ENCODE peak calls at places on chromosomes 12 and 14, in eight cellular contexts. One of them, this sample, is unnamed.

GRCh38 chr12:51884676-51885229 is 3.1 kb upstream of the ANKRD33 start:
- DNase-seq in NCI-H1417 treated with DMSO at 0.1 percent for 48 hours: no peak
- DNase-seq in stimulated activated effector memory CD8-positive, alpha-beta T cell treated with anti-CD3 and anti-CD28 coated beads, Interleukin-12 subunit alpha, Interleukin-12 subunit beta, amount 100 ng/mL, for 72 hours: no peak
- DNase-seq in B cell: no peak
- DNase-seq in occipital lobe: no peak
- DNase-seq in stimulated activated CD8-positive, alpha-beta memory T cell treated with anti-CD3 and anti-CD28 coated beads, Interleukin-4, amount 100 ng/mL, for 24 hours: no peak
- DNase-seq in effector CD4-positive, alpha-beta T cell: no peak
- DNase-seq in SW 1271: no peak
- DNase-seq in this sample: no peak

GRCh38 chr12:29566441-29566840 is 69.0 kb upstream of the OVCH1 start:
- DNase-seq in NCI-H1417 treated with DMSO at 0.1 percent for 48 hours: no peak
- DNase-seq in stimulated activated CD8-positive, alpha-beta memory T cell treated with anti-CD3 and anti-CD28 coated beads, Interleukin-4, amount 100 ng/mL, for 24 hours: no peak
- DNase-seq in stimulated activated effector memory CD8-positive, alpha-beta T cell treated with anti-CD3 and anti-CD28 coated beads, Interleukin-12 subunit alpha, Interleukin-12 subunit beta, amount 100 ng/mL, for 72 hours: no peak
- DNase-seq in effector CD4-positive, alpha-beta T cell: no peak
- DNase-seq in SW 1271: no peak
- DNase-seq in B cell: no peak
- DNase-seq in occipital lobe: no peak
- DNase-seq in this sample: no peak

GRCh38 chr12:16524378-16524777 is 81.6 kb downstream of the LMO3 start:
- DNase-seq in NCI-H1417 treated with DMSO at 0.1 percent for 48 hours: no peak
- DNase-seq in effector CD4-positive, alpha-beta T cell: no peak
- DNase-seq in occipital lobe: no peak
- DNase-seq in stimulated activated effector memory CD8-positive, alpha-beta T cell treated with anti-CD3 and anti-CD28 coated beads, Interleukin-12 subunit alpha, Interleukin-12 subunit beta, amount 100 ng/mL, for 72 hours: no peak
- DNase-seq in stimulated activated CD8-positive, alpha-beta memory T cell treated with anti-CD3 and anti-CD28 coated beads, Interleukin-4, amount 100 ng/mL, for 24 hours: no peak
- DNase-seq in B cell: no peak
- DNase-seq in SW 1271: no peak
- DNase-seq in this sample: no peak

GRCh38 chr14:65787461-65787860 is 374.9 kb downstream of the FUT8 start:
- DNase-seq in NCI-H1417 treated with DMSO at 0.1 percent for 48 hours: no peak
- DNase-seq in effector CD4-positive, alpha-beta T cell: no peak
- DNase-seq in stimulated activated effector memory CD8-positive, alpha-beta T cell treated with anti-CD3 and anti-CD28 coated beads, Interleukin-12 subunit alpha, Interleukin-12 subunit beta, amount 100 ng/mL, for 72 hours: no peak
- DNase-seq in stimulated activated CD8-positive, alpha-beta memory T cell treated with anti-CD3 and anti-CD28 coated beads, Interleukin-4, amount 100 ng/mL, for 24 hours: no peak
- DNase-seq in B cell: no peak
- DNase-seq in occipital lobe: no peak
- DNase-seq in SW 1271: no peak
- DNase-seq in this sample: no peak

GRCh38 chr12:82366182-82366581 is 7.9 kb downstream of the METTL25 start:
- DNase-seq in NCI-H1417 treated with DMSO at 0.1 percent for 48 hours: no peak
- DNase-seq in B cell: no peak
- DNase-seq in stimulated activated effector memory CD8-positive, alpha-beta T cell treated with anti-CD3 and anti-CD28 coated beads, Interleukin-12 subunit alpha, Interleukin-12 subunit beta, amount 100 ng/mL, for 72 hours: no peak
- DNase-seq in effector CD4-positive, alpha-beta T cell: no peak
- DNase-seq in occipital lobe: no peak
- DNase-seq in SW 1271: no peak
- DNase-seq in stimulated activated CD8-positive, alpha-beta memory T cell treated with anti-CD3 and anti-CD28 coated beads, Interleukin-4, amount 100 ng/mL, for 24 hours: no peak
- DNase-seq in this sample: no peak

GRCh38 chr12:38162708-38163441 is 153.7 kb upstream of the ALG10B start:
- DNase-seq in stimulated activated CD8-positive, alpha-beta memory T cell treated with anti-CD3 and anti-CD28 coated beads, Interleukin-4, amount 100 ng/mL, for 24 hours: no peak
- DNase-seq in stimulated activated effector memory CD8-positive, alpha-beta T cell treated with anti-CD3 and anti-CD28 coated beads, Interleukin-12 subunit alpha, Interleukin-12 subunit beta, amount 100 ng/mL, for 72 hours: no peak
- DNase-seq in B cell: no peak
- DNase-seq in SW 1271: no peak
- DNase-seq in NCI-H1417 treated with DMSO at 0.1 percent for 48 hours: no peak
- DNase-seq in effector CD4-positive, alpha-beta T cell: no peak
- DNase-seq in occipital lobe: no peak
- DNase-seq in this sample: no peak

GRCh38 chr14:71327691-71328090 is 420.4 kb downstream of the PCNX1 start:
- DNase-seq in NCI-H1417 treated with DMSO at 0.1 percent for 48 hours: no peak
- DNase-seq in stimulated activated CD8-positive, alpha-beta memory T cell treated with anti-CD3 and anti-CD28 coated beads, Interleukin-4, amount 100 ng/mL, for 24 hours: no peak
- DNase-seq in SW 1271: no peak
- DNase-seq in stimulated activated effector memory CD8-positive, alpha-beta T cell treated with anti-CD3 and anti-CD28 coated beads, Interleukin-12 subunit alpha, Interleukin-12 subunit beta, amount 100 ng/mL, for 72 hours: no peak
- DNase-seq in effector CD4-positive, alpha-beta T cell: no peak
- DNase-seq in occipital lobe: no peak
- DNase-seq in B cell: no peak
- DNase-seq in this sample: no peak

GRCh38 chr12:98990648-98991047 is 345.6 kb downstream of the APAF1 start:
- DNase-seq in NCI-H1417 treated with DMSO at 0.1 percent for 48 hours: no peak
- DNase-seq in stimulated activated effector memory CD8-positive, alpha-beta T cell treated with anti-CD3 and anti-CD28 coated beads, Interleukin-12 subunit alpha, Interleukin-12 subunit beta, amount 100 ng/mL, for 72 hours: no peak
- DNase-seq in B cell: no peak
- DNase-seq in effector CD4-positive, alpha-beta T cell: no peak
- DNase-seq in occipital lobe: no peak
- DNase-seq in SW 1271: no peak
- DNase-seq in stimulated activated CD8-positive, alpha-beta memory T cell treated with anti-CD3 and anti-CD28 coated beads, Interleukin-4, amount 100 ng/mL, for 24 hours: no peak
- DNase-seq in this sample: no peak

GRCh38 chr14:75476274-75476995 is 45.8 kb upstream of the BATF start:
- DNase-seq in SW 1271: no peak
- DNase-seq in B cell: peak
- DNase-seq in occipital lobe: no peak
- DNase-seq in stimulated activated effector memory CD8-positive, alpha-beta T cell treated with anti-CD3 and anti-CD28 coated beads, Interleukin-12 subunit alpha, Interleukin-12 subunit beta, amount 100 ng/mL, for 72 hours: no peak
- DNase-seq in effector CD4-positive, alpha-beta T cell: no peak
- DNase-seq in stimulated activated CD8-positive, alpha-beta memory T cell treated with anti-CD3 and anti-CD28 coated beads, Interleukin-4, amount 100 ng/mL, for 24 hours: no peak
- DNase-seq in NCI-H1417 treated with DMSO at 0.1 percent for 48 hours: peak
- DNase-seq in this sample: no peak

GRCh38 chr12:125070117-125070516 is 4.9 kb downstream of the AACS start:
- DNase-seq in B cell: no peak
- DNase-seq in occipital lobe: no peak
- DNase-seq in NCI-H1417 treated with DMSO at 0.1 percent for 48 hours: no peak
- DNase-seq in stimulated activated effector memory CD8-positive, alpha-beta T cell treated with anti-CD3 and anti-CD28 coated beads, Interleukin-12 subunit alpha, Interleukin-12 subunit beta, amount 100 ng/mL, for 72 hours: no peak
- DNase-seq in effector CD4-positive, alpha-beta T cell: no peak
- DNase-seq in SW 1271: no peak
- DNase-seq in stimulated activated CD8-positive, alpha-beta memory T cell treated with anti-CD3 and anti-CD28 coated beads, Interleukin-4, amount 100 ng/mL, for 24 hours: no peak
- DNase-seq in this sample: no peak

GRCh38 chr14:61472025-61472672 is 150.8 kb downstream of the PRKCH start:
- DNase-seq in occipital lobe: no peak
- DNase-seq in effector CD4-positive, alpha-beta T cell: peak
- DNase-seq in stimulated activated CD8-positive, alpha-beta memory T cell treated with anti-CD3 and anti-CD28 coated beads, Interleukin-4, amount 100 ng/mL, for 24 hours: no peak
- DNase-seq in B cell: no peak
- DNase-seq in NCI-H1417 treated with DMSO at 0.1 percent for 48 hours: no peak
- DNase-seq in stimulated activated effector memory CD8-positive, alpha-beta T cell treated with anti-CD3 and anti-CD28 coated beads, Interleukin-12 subunit alpha, Interleukin-12 subunit beta, amount 100 ng/mL, for 72 hours: no peak
- DNase-seq in SW 1271: peak
- DNase-seq in this sample: no peak

GRCh38 chr12:71019282-71019831 is 98.8 kb upstream of the PTPRR start:
- DNase-seq in NCI-H1417 treated with DMSO at 0.1 percent for 48 hours: no peak
- DNase-seq in effector CD4-positive, alpha-beta T cell: no peak
- DNase-seq in occipital lobe: no peak
- DNase-seq in B cell: no peak
- DNase-seq in SW 1271: no peak
- DNase-seq in stimulated activated CD8-positive, alpha-beta memory T cell treated with anti-CD3 and anti-CD28 coated beads, Interleukin-4, amount 100 ng/mL, for 24 hours: no peak
- DNase-seq in stimulated activated effector memory CD8-positive, alpha-beta T cell treated with anti-CD3 and anti-CD28 coated beads, Interleukin-12 subunit alpha, Interleukin-12 subunit beta, amount 100 ng/mL, for 72 hours: no peak
- DNase-seq in this sample: no peak

This sample was measured in caudate nucleus.